ENCODE peak calls at places on chromosomes 13 and 19, in four cellular contexts. B is Right ventricle myocardium inferior, Y is NCI-H524, U is fibroblast of pulmonary artery. Z is an unnamed sample.

GRCh38 chr19:8473652-8474476 is 28.6 kb downstream of the PRAM1 start:
- DNase-seq in Y (no peak), B (no peak), U (no peak), Z (no peak)

GRCh38 chr19:13734751-13735150 is 29.6 kb upstream of the MRI1 start:
- DNase-seq in Y (no peak), B (no peak), U (no peak), Z (no peak)

GRCh38 chr19:36363845-36364244 is 15.2 kb downstream of the ZFP14 start:
- DNase-seq in B (no peak), Y (no peak), U (no peak), Z (no peak)

GRCh38 chr19:33394006-33394722 is 20.7 kb downstream of the CEBPG start:
- DNase-seq in U (peak), B (peak), Y (no peak), Z (peak)

GRCh38 chr13:38542601-38543000 is 144.3 kb upstream of the FREM2 start:
- DNase-seq in Y (no peak), U (no peak), B (no peak), Z (no peak)

GRCh38 chr13:44409595-44409994 is 36.0 kb downstream of the SERP2 start:
- DNase-seq in Y (no peak), B (no peak), U (no peak), Z (no peak)

GRCh38 chr13:105847532-105848295 is 687.7 kb downstream of the EFNB2 start:
- DNase-seq in U (peak), B (no peak), Y (no peak), Z (no peak)

GRCh38 chr19:29393915-29394460 is 131.8 kb upstream of the VSTM2B start:
- DNase-seq in U (no peak), Y (no peak), B (no peak), Z (no peak)

GRCh38 chr13:56378566-56378965 is 762.2 kb upstream of the PRR20A start:
- DNase-seq in U (no peak), Y (no peak), B (no peak), Z (no peak)

GRCh38 chr19:36997843-36998235 is 80.4 kb upstream of the ZNF420 start:
- DNase-seq in U (no peak), B (no peak), Y (no peak), Z (no peak)

GRCh38 chr13:93039131-93039530 is 187.5 kb upstream of the GPC6 start:
- DNase-seq in Y (no peak), U (peak), B (no peak), Z (no peak)

GRCh38 chr19:4671182-4671851 is 1.2 kb upstream of the MYDGF start:
- DNase-seq in B (no peak), Y (no peak), U (no peak), Z (no peak)

GRCh38 chr13:99055286-99056073 is 77.6 kb upstream of the DOCK9 start:
- DNase-seq in B (no peak), Y (no peak), U (no peak), Z (no peak)

GRCh38 chr19:18800636-18801035 is 9.5 kb upstream of the COMP start:
- DNase-seq in Y (no peak), B (no peak), U (no peak), Z (no peak)

GRCh38 chr13:34276764-34277163 is 458.8 kb downstream of the RFC3 start:
- DNase-seq in Y (no peak), U (no peak), B (no peak), Z (no peak)

GRCh38 chr13:89163081-89163480 is 1491.9 kb downstream of the SLITRK5 start:
- DNase-seq in B (no peak), U (no peak), Y (peak), Z (no peak)

GRCh38 chr19:55098716-55099556 is 18.5 kb downstream of the PPP1R12C start:
- DNase-seq in Y (no peak), U (no peak), B (no peak), Z (no peak)

GRCh38 chr19:5990289-5990797 is 12.4 kb upstream of the RANBP3 start:
- DNase-seq in U (no peak), Y (no peak), B (no peak), Z (no peak)

GRCh38 chr13:23418776-23419683 is 14.5 kb downstream of the SACS start:
- DNase-seq in Y (no peak), B (no peak), U (no peak), Z (no peak)

GRCh38 chr19:49361438-49362047 is 673 bp downstream of the TEAD2 start:
- DNase-seq in B (peak), Y (peak), U (peak), Z (peak)

GRCh38 chr13:38804536-38804935 is 117.7 kb downstream of the FREM2 start:
- DNase-seq in Y (no peak), B (no peak), U (peak), Z (no peak)

GRCh38 chr19:49855676-49856573 is 5.0 kb downstream of the PTOV1 start:
- DNase-seq in B (peak), Y (no peak), U (no peak), Z (peak)

GRCh38 chr19:52592301-52592700 is 22.2 kb downstream of the ZNF701 start:
- DNase-seq in B (no peak), Y (no peak), U (no peak), Z (no peak)

GRCh38 chr13:74886496-74886895 is 595.5 kb downstream of the TBC1D4 start:
- DNase-seq in B (no peak), U (peak), Y (no peak), Z (no peak)

GRCh38 chr13:35888327-35888940 is 242.7 kb downstream of the DCLK1 start:
- DNase-seq in Y (peak), B (no peak), U (peak), Z (no peak)

GRCh38 chr13:66427330-66427990 is 802.7 kb downstream of the PCDH9 start:
- DNase-seq in U (peak), B (no peak), Y (no peak), Z (no peak)

GRCh38 chr13:29654807-29655547 is 59.5 kb upstream of the SLC7A1 start:
- DNase-seq in B (no peak), Y (peak), U (peak), Z (no peak)

GRCh38 chr13:26555413-26555812 is 2.1 kb upstream of the WASF3 start:
- DNase-seq in U (no peak), Y (no peak), B (no peak), Z (no peak)

GRCh38 chr19:56086671-56087430 is 34.2 kb downstream of the ZNF787 start:
- DNase-seq in Y (no peak), B (peak), U (no peak), Z (no peak)

GRCh38 chr13:87535911-87536310 is 135.3 kb upstream of the SLITRK5 start:
- DNase-seq in Y (no peak), U (no peak), B (peak), Z (no peak)

GRCh38 chr13:28854657-28855056 is 34.5 kb downstream of the MTUS2 start:
- DNase-seq in U (no peak), Y (no peak), B (no peak), Z (no peak)